ENCODE peak calls at places on chromosomes 16 and 17, in nine cellular contexts. P, K, F, A, E, S, T, M and U are unnamed samples.

GRCh38 chr17:59607817-59608403 is 11.8 kb upstream of the CLTC start:
- DNase-seq in P (no peak), K (no peak), T (no peak), A (no peak), E (peak), S (no peak), M (no peak), F (no peak), U (no peak)

GRCh38 chr16:63690267-63690666 is 1431.6 kb downstream of the CDH11 start:
- DNase-seq in M (no peak), E (no peak), T (no peak), F (no peak), P (no peak), A (no peak), S (no peak), K (no peak), U (no peak)

GRCh38 chr16:57061084-57061905 is 31.1 kb upstream of the CPNE2 start:
- DNase-seq in E (no peak), F (peak), K (peak), P (peak), A (peak), M (no peak), S (no peak), T (peak), U (peak)

GRCh38 chr16:11016993-11017392 is 72.6 kb downstream of the CLEC16A start:
- DNase-seq in P (peak), K (peak), E (no peak), T (peak), M (no peak), A (peak), F (peak), S (peak), U (peak)

GRCh38 chr16:53103811-53104210 is 49.0 kb downstream of the CHD9 start:
- DNase-seq in F (no peak), E (no peak), A (no peak), S (no peak), T (no peak), M (no peak), K (no peak), P (peak), U (no peak)

GRCh38 chr16:69195371-69196029 is 8.5 kb downstream of the SNTB2 start:
- DNase-seq in M (no peak), S (no peak), A (no peak), T (no peak), K (no peak), F (no peak), E (no peak), P (no peak), U (no peak)

GRCh38 chr16:6335072-6335471 is 997.6 kb upstream of the RBFOX1 start:
- DNase-seq in M (no peak), K (peak), F (no peak), S (no peak), T (no peak), E (peak), A (no peak), P (no peak), U (no peak)

GRCh38 chr17:10022416-10022815 is 117.3 kb upstream of the RCVRN start:
- DNase-seq in K (no peak), T (no peak), S (no peak), A (no peak), P (no peak), M (no peak), E (no peak), F (no peak), U (no peak)

GRCh38 chr17:43315369-43315768 is 81.6 kb upstream of the RNU2-1 start:
- DNase-seq in A (no peak), S (no peak), P (no peak), T (no peak), E (no peak), F (no peak), M (no peak), K (no peak), U (no peak)

GRCh38 chr17:17738901-17739300 is 57.6 kb downstream of the RAI1 start:
- DNase-seq in K (no peak), P (no peak), F (no peak), A (peak), S (no peak), T (no peak), E (no peak), M (no peak), U (no peak)

GRCh38 chr17:4591529-4591928 is 7.2 kb downstream of the SMTNL2 start:
- DNase-seq in F (no peak), E (no peak), S (no peak), T (no peak), M (no peak), A (no peak), P (peak), K (peak), U (peak)

GRCh38 chr16:24423332-24423731 is 116.0 kb upstream of the RBBP6 start:
- DNase-seq in K (no peak), E (no peak), M (no peak), P (no peak), A (no peak), F (no peak), S (no peak), T (no peak), U (no peak)

GRCh38 chr17:12415031-12415430 is 250.7 kb upstream of the MYOCD start:
- DNase-seq in E (no peak), A (no peak), S (no peak), K (peak), M (no peak), F (no peak), P (peak), T (no peak), U (peak)

GRCh38 chr16:19130852-19131808 is 17.4 kb downstream of the ITPRIPL2 start:
- DNase-seq in M (no peak), T (peak), F (no peak), P (peak), S (no peak), K (peak), E (peak), A (no peak), U (peak)

GRCh38 chr17:79201536-79202227 is 127.1 kb downstream of the ENGASE start:
- DNase-seq in P (no peak), S (no peak), E (no peak), A (no peak), F (no peak), T (no peak), M (no peak), K (peak), U (peak)

GRCh38 chr16:2033057-2033911 is 6.6 kb downstream of the NHERF2 start:
- DNase-seq in F (no peak), P (peak), T (peak), A (peak), K (peak), M (no peak), E (no peak), S (no peak), U (peak)

GRCh38 chr17:19270951-19271611 is 33.9 kb downstream of the EPN2 start:
- DNase-seq in P (no peak), F (no peak), S (no peak), K (no peak), E (peak), T (peak), M (no peak), A (no peak), U (no peak)

GRCh38 chr17:42131971-42132370 is 9.4 kb downstream of the HSPB9 start:
- DNase-seq in K (no peak), E (no peak), A (no peak), S (no peak), P (peak), M (no peak), T (no peak), F (no peak), U (peak)

GRCh38 chr16:85683363-85683762 is 5.4 kb downstream of the GINS2 start:
- DNase-seq in F (no peak), E (no peak), S (no peak), M (no peak), A (no peak), T (no peak), K (no peak), P (no peak), U (no peak)

GRCh38 chr16:87621550-87621829 is 19.2 kb downstream of the JPH3 start:
- DNase-seq in P (no peak), T (no peak), F (no peak), A (no peak), M (no peak), S (no peak), K (no peak), E (no peak), U (no peak)

GRCh38 chr17:29412780-29413565 is 22.8 kb downstream of the TAOK1 start:
- DNase-seq in S (no peak), M (no peak), F (no peak), T (no peak), A (no peak), E (no peak), K (peak), P (peak), U (peak)

GRCh38 chr16:57906385-57907316 is 64.3 kb downstream of the CNGB1 start:
- DNase-seq in K (no peak), F (no peak), M (no peak), T (peak), E (peak), P (no peak), A (no peak), S (peak), U (no peak)

GRCh38 chr16:49484454-49484853 is 110.8 kb downstream of the C16orf78 start:
- DNase-seq in E (no peak), T (peak), M (peak), A (peak), F (peak), K (peak), S (no peak), P (no peak), U (no peak)

GRCh38 chr17:35819456-35819855 is 10.2 kb downstream of the TAF15 start:
- DNase-seq in A (no peak), S (no peak), M (no peak), T (no peak), P (no peak), F (no peak), K (no peak), E (no peak), U (no peak)
- TF ChIP-seq CTCF in A (no peak), S (no peak), M (no peak), T (no peak), P (no peak), F (no peak), K (no peak), E (no peak), U (no peak)

DNA sequence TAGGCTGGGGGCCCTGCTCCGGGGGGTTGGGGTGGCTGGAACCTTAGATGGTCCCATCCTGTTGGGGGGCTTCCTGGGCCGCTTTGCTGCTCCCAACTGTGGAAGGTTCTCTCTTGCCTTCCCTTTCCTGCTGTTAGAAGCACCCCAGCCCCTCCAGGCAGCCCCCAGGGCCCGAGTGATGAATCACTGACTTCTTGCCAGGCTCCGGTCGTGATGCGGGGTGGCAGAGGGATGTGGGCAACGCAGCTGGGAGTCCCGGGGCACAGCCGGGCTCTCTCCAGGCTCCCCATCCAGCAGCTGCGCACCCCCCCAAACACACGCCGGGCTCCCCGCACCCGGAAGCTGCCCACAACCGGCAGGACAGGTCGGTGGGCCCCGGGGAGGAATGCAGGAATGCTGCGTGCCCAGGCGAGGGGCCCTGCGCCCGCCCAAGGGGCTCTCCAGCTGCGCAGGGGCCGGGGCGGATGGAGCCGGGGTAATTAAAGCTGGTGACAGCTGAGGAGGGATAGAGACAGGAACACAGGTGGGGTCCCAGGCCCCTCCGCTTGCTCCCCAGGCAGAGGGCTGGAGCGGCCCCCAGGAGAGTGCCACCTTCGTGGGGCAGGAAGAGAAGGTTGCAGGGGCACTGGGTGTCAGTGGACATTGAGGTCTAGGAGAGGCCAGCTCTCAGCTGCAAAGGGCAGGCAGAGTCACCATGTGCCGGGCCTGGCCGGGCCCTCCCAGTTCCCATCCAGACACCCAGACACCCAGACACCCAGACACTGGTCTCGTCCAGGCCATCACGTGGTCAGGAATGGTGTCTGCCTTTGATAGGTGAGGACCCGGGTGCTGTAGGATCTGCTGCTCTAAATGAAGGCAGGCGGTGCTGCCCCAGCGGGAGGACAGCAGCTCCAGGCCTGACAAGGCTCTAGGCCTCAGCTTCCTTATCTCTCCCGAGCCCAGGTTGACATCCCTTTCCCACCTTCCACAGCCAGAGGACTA is 15.0 kb upstream of the SLC38A10 start:
- DNase-seq in M (no peak), F (no peak), T (no peak), P (no peak), S (no peak), A (no peak), E (no peak), K (no peak), U (no peak)
- TF ChIP-seq CTCF in M (no peak), F (no peak), T (no peak), P (no peak), S (no peak), A (no peak), E (no peak), K (no peak), U (peak)

GRCh38 chr17:76940738-76941350 is 72.6 kb downstream of the MGAT5B start:
- DNase-seq in K (no peak), T (no peak), A (no peak), S (no peak), E (no peak), P (no peak), M (no peak), F (no peak), U (no peak)
- TF ChIP-seq CTCF in K (no peak), T (no peak), A (no peak), S (no peak), E (no peak), P (no peak), M (no peak), F (no peak), U (peak)

DNA sequence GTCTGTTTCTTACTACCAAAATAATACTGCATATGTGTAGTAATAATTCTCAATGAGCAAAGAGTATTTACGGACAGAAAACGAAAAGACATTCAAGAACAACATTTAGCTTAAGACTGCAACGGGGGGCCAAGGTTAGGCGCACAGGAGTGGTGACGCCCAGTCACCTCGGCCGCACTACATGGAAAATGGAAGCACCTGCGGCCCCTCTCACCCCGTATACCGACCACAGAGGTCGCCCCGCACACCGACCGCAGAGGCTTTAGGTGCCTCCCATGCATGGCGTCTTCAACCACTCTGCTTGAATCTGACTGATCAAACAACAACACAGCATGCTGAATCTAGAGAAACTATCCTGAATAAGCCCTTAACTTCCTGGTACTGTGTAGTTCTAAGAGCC is 26.4 kb downstream of the CCDC57 start:
- DNase-seq in P (no peak), M (no peak), F (no peak), K (no peak), E (no peak), S (no peak), A (no peak), T (no peak), U (no peak)
- TF ChIP-seq CTCF in P (no peak), M (no peak), F (no peak), K (no peak), E (no peak), S (no peak), A (no peak), T (no peak), U (no peak)

DNA sequence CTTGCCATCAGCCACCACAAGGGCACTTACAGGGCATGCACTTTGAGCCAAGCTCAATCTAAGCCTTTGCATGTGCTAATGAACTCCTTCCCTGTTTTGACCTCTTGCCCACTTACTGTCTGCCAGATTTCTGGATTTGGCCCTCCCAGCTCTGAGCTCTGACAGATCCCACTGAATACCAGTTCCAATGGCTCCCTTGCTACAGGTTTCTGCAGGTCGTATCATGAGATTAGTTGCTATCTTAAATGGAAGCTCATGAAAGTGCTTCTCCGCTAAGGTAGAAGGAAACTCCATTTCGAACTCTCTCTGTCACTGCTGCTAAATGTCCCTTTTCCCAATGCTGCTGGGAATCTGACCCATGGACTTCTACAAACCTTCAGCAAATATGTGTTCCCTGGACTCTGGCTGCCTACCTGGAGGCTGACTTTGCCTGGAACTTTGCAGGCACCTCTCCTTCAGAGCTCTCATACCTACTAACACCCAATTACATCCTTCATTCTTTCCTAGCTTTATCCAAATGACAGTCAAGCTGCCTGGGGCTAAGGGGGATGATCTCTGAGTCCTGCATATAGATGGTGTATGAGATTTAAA is 23.5 kb upstream of the TOB1 start:
- DNase-seq in P (no peak), S (no peak), T (no peak), K (no peak), A (no peak), E (no peak), F (no peak), M (no peak), U (no peak)
- TF ChIP-seq CTCF in P (no peak), S (no peak), T (no peak), K (no peak), A (no peak), E (no peak), F (no peak), M (no peak), U (no peak)

GRCh38 chr17:40415390-40415789 is 2.3 kb downstream of the TOP2A start:
- DNase-seq in K (peak), T (no peak), M (no peak), A (no peak), E (peak), S (no peak), P (no peak), F (no peak), U (peak)

GRCh38 chr17:40418428-40418706 is 671 bp upstream of the TOP2A start:
- DNase-seq in S (no peak), A (no peak), E (no peak), M (no peak), K (no peak), P (no peak), T (no peak), F (no peak), U (no peak)

GRCh38 chr17:40416671-40417070 is 1.0 kb downstream of the TOP2A start:
- DNase-seq in F (no peak), M (no peak), K (no peak), P (no peak), E (no peak), T (no peak), A (no peak), S (no peak), U (no peak)

GRCh38 chr17:40417609-40418427 is at the start of gene TOP2A:
- DNase-seq in S (peak), E (peak), P (peak), A (peak), M (peak), F (peak), K (peak), T (peak), U (peak)

GRCh38 chr17:40417258-40417608 is 463 bp downstream of the TOP2A start:
- DNase-seq in T (no peak), E (no peak), S (no peak), F (no peak), K (no peak), A (no peak), P (no peak), M (no peak), U (peak)
- TF ChIP-seq CTCF in T (no peak), E (no peak), S (no peak), F (no peak), K (no peak), A (no peak), P (no peak), M (no peak), U (no peak)